ENCODE peak calls at places on chromosomes 5 and 9, in six cellular contexts. T is SK-N-SH, Y is Caco-2, F is GM06990, S is bronchial epithelial cell, N is fibroblast of pulmonary artery. A is an unnamed sample.

GRCh38 chr9:114037961-114038723 is 40.0 kb downstream of the AMBP start:
- DNase-seq in T (no peak), Y (no peak), F (no peak), S (no peak), N (no peak), A (no peak)

GRCh38 chr9:121765021-121765950 is 113.9 kb downstream of the DAB2IP start:
- DNase-seq in T (peak), Y (no peak), F (no peak), S (peak), N (peak), A (no peak)

GRCh38 chr5:29005386-29005785 is 1967.0 kb upstream of the CDH9 start:
- DNase-seq in T (peak), Y (peak), F (no peak), S (no peak), N (no peak), A (no peak)

GRCh38 chr5:172659909-172660628 is 19.0 kb downstream of the NEURL1B start:
- DNase-seq in T (peak), Y (peak), F (no peak), S (peak), N (peak), A (peak)

GRCh38 chr5:8857051-8857450 is 688.8 kb downstream of the SEMA5A start:
- DNase-seq in T (no peak), Y (no peak), F (no peak), S (no peak), N (no peak), A (no peak)

GRCh38 chr5:154446183-154447073 is 631 bp downstream of the SAP30L start:
- DNase-seq in T (peak), Y (peak), F (peak), S (peak), N (peak), A (peak)

GRCh38 chr9:115263731-115264130 is 145.8 kb upstream of the TNC start:
- DNase-seq in T (no peak), Y (no peak), F (no peak), S (peak), N (peak), A (no peak)

GRCh38 chr9:37056086-37056485 is 22.0 kb upstream of the PAX5 start:
- DNase-seq in T (no peak), Y (no peak), F (no peak), S (no peak), N (no peak), A (no peak)

GRCh38 chr9:2023042-2023441 is 7.9 kb downstream of the SMARCA2 start:
- DNase-seq in T (no peak), Y (no peak), F (no peak), S (no peak), N (no peak), A (no peak)

GRCh38 chr5:65868509-65868908 is 57.9 kb upstream of the ERBIN start:
- DNase-seq in T (no peak), Y (no peak), F (no peak), S (no peak), N (no peak), A (no peak)

GRCh38 chr9:120931278-120932085 is 4.9 kb upstream of the TRAF1 start:
- DNase-seq in T (no peak), Y (no peak), F (peak), S (peak), N (peak), A (peak)

GRCh38 chr5:66540078-66540477 is 56.1 kb upstream of the MAST4 start:
- DNase-seq in T (no peak), Y (no peak), F (no peak), S (peak), N (no peak), A (no peak)

GRCh38 chr5:21140987-21141386 is 1153.0 kb upstream of the CDH18 start:
- DNase-seq in T (no peak), Y (no peak), F (no peak), S (no peak), N (no peak), A (no peak)

GRCh38 chr9:33186457-33187168 is 19.5 kb upstream of the B4GALT1 start:
- DNase-seq in T (no peak), Y (no peak), F (no peak), S (peak), N (peak), A (peak)

GRCh38 chr9:112586600-112587155 is 100.1 kb downstream of the KIAA1958 start:
- DNase-seq in T (no peak), Y (no peak), F (no peak), S (no peak), N (no peak), A (no peak)

GRCh38 chr9:82524407-82524806 is 535.8 kb downstream of the SPATA31D1 start:
- DNase-seq in T (no peak), Y (no peak), F (no peak), S (no peak), N (no peak), A (no peak)
- TF ChIP-seq CTCF in T (no peak), Y (no peak), F (no peak), S (no peak), N (no peak), A (no peak)

GRCh38 chr5:80189201-80189600 is 66.6 kb downstream of the SERINC5 start:
- DNase-seq in T (no peak), Y (no peak), F (no peak), S (no peak), N (no peak), A (no peak)
- H3K4me3 ChIP-seq in T (no peak), Y (no peak), F (no peak), S (no peak), N (no peak), A (no peak)

DNA sequence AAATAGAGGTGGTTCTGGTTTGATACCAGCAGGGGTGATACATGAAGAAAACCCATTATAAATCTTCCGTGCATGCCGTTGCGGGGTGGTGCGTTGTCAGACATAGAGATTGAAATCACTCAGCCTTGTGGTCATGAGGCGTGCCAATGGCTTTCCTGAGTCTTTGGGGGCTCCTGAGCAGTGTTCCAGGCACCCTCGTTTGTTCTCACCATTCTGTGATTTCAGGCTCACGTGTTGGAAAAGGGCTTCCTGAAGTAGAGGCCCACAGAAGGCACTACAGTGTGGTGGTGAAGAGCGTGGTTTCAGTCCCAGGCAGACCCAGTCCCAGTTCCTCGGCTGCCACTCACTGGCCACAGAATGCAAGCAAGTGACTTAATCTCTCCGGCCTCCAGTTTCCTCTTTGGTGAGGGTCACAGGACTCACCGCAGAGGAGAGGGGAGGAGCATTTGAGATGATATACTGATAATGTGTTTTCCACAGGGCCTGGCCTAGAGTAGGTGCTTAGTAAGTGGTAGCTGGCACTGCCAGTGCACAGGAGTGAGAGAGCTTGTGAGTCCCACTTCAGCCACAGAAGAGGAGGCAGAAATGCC is 20.5 kb upstream of the GLRX start:
- DNase-seq in T (no peak), Y (no peak), F (peak), S (no peak), N (peak), A (peak)
- TF ChIP-seq CTCF in T (no peak), Y (peak), F (peak), S (no peak), N (no peak), A (peak)

DNA sequence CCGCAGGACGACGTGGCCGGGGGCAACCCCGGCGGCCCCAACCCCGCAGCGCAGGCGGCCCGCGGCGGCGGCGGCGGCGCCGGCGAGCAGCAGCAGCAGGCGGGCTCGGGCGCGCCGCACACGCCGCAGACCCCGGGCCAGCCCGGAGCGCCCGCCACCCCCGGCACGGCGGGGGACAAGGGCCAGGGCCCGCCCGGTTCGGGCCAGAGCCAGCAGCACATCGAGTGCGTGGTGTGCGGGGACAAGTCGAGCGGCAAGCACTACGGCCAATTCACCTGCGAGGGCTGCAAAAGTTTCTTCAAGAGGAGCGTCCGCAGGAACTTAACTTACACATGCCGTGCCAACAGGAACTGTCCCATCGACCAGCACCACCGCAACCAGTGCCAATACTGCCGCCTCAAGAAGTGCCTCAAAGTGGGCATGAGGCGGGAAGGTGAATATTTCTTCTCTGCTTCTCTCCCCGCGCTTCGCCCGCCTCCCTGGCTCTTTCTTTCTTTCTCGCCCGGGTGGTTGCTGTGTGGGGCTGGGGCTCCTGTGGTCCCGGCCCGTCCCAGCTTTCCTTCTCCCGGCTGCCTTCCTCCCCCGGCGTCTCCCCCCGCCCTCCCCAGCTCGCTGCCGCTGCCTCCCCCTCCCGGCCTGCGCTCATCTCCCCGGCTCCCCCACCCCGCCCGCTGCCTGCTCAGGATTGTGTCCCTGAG is 2.2 kb downstream of the NR2F1 start:
- DNase-seq in T (peak), Y (peak), F (no peak), S (no peak), N (no peak), A (no peak)
- H3K4me3 ChIP-seq in T (peak), Y (peak), F (peak), S (peak), N (peak), A (no peak)

GRCh38 chr5:863244-863805 is 12.5 kb upstream of the ZDHHC11 start:
- DNase-seq in T (no peak), Y (no peak), F (no peak), S (no peak), N (no peak), A (no peak)
- TF ChIP-seq CTCF in T (no peak), Y (no peak), F (no peak), S (no peak), N (no peak), A (no peak)

DNA sequence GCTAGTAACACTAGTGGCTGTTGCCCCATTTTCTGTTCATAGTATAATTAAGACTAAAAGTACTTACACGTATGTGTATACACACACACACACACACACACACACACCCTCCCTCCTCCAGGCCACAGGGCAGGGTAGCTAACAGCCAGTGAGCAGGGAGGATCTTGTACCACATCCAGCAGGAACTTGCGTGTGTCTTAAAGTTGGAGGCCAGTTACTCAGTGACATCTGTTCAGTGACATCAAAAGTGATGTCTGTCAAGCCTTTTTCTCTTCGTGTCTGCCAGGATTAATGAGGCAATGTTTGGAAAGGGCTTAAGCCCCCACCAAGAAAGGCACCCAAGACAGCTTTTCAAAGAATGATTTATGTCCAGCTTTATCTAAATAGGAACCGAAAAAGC is 149.4 kb upstream of the KLF4 start:
- DNase-seq in T (no peak), Y (peak), F (no peak), S (no peak), N (peak), A (no peak)
- H3K4me3 ChIP-seq in T (no peak), Y (no peak), F (no peak), S (no peak), N (peak), A (no peak)

GRCh38 chr9:90774682-90775081 is 26.9 kb upstream of the SYK start:
- DNase-seq in T (no peak), Y (no peak), F (peak), S (peak), N (no peak), A (peak)
- TF ChIP-seq CTCF in T (no peak), Y (no peak), F (no peak), S (peak), N (no peak), A (peak)

A was measured in GM12865.